ENCODE peak calls at places on chromosome 17, in five cellular contexts. N is A549, L is heart left ventricle, E is gastrocnemius medialis, K is adrenal gland. Q is an unnamed sample.

GRCh38 chr17:77373298-77374169 is 232.8 kb downstream of the SEC14L1 start:
- DNase-seq in N (no peak), L (no peak), E (no peak), K (peak; percentile 78), Q (no peak)

GRCh38 chr17:27379863-27380533 is 76.2 kb upstream of the KSR1 start:
- DNase-seq in N (no peak), L (peak; percentile 85), E (peak; percentile 24), K (peak; percentile 69), Q (no peak)

GRCh38 chr17:6303664-6304063 is 131.3 kb downstream of the AIPL1 start:
- DNase-seq in N (no peak), L (no peak), E (no peak), K (no peak), Q (no peak)

GRCh38 chr17:36989173-36989572 is 40.4 kb downstream of the AATF start:
- DNase-seq in N (no peak), L (no peak), E (no peak), K (no peak), Q (no peak)

GRCh38 chr17:47096343-47096742 is 92.8 kb downstream of the CDC27 start:
- DNase-seq in N (no peak), L (no peak), E (no peak), K (no peak), Q (no peak)

GRCh38 chr17:81437221-81437651 is 42.0 kb downstream of the BAHCC1 start:
- DNase-seq in N (no peak), L (no peak), E (no peak), K (no peak), Q (no peak)

GRCh38 chr17:17965152-17965721 is 7.0 kb downstream of the TOM1L2 start:
- DNase-seq in N (no peak), L (no peak), E (no peak), K (no peak), Q (no peak)

GRCh38 chr17:39122982-39123381 is 28.5 kb downstream of the PLXDC1 start:
- DNase-seq in N (no peak), L (no peak), E (no peak), K (no peak), Q (no peak)

GRCh38 chr17:75795820-75796607 is 11.4 kb downstream of the UNK start:
- DNase-seq in N (no peak), L (no peak), E (no peak), K (no peak), Q (no peak)

GRCh38 chr17:36890398-36891190 is 46.7 kb upstream of the LHX1 start:
- DNase-seq in N (no peak), L (no peak), E (no peak), K (no peak), Q (no peak)

GRCh38 chr17:56819431-56820145 is 14.1 kb downstream of the C17orf67 start:
- DNase-seq in N (peak; percentile 91), L (peak; percentile 37), E (peak; percentile 33), K (peak; percentile 89), Q (no peak)

GRCh38 chr17:48636177-48637018 is 10.2 kb upstream of the HOXB9 start:
- DNase-seq in N (peak; percentile 95), L (peak; percentile 53), E (no peak), K (peak; percentile 78), Q (no peak)

GRCh38 chr17:57424777-57425188 is 168.5 kb downstream of the MSI2 start:
- DNase-seq in N (no peak), L (no peak), E (no peak), K (no peak), Q (no peak)

GRCh38 chr17:50604470-50604869 is 30.2 kb upstream of the ABCC3 start:
- DNase-seq in N (no peak), L (peak; percentile 77), E (no peak), K (no peak), Q (no peak)

GRCh38 chr17:81081217-81081616 is 46.3 kb downstream of the BAIAP2 start:
- DNase-seq in N (no peak), L (no peak), E (no peak), K (no peak), Q (no peak)

GRCh38 chr17:41226051-41226450 is 397 bp upstream of the KRTAP9-2 start:
- DNase-seq in N (no peak), L (no peak), E (no peak), K (no peak), Q (no peak)

GRCh38 chr17:74842599-74843351 is 16.9 kb downstream of the GRIN2C start:
- DNase-seq in N (peak; percentile 96), L (peak; percentile 78), E (no peak), K (peak; percentile 76), Q (no peak)

GRCh38 chr17:74179576-74179975 is 23.9 kb upstream of the RPL38 start:
- DNase-seq in N (no peak), L (no peak), E (no peak), K (no peak), Q (no peak)

GRCh38 chr17:82110298-82110697 is 12.3 kb upstream of the FASN start:
- DNase-seq in N (peak; percentile 68), L (no peak), E (no peak), K (no peak), Q (no peak)

GRCh38 chr17:19284005-19284959 is 47.1 kb downstream of the EPN2 start:
- DNase-seq in N (no peak), L (no peak), E (no peak), K (no peak), Q (no peak)

GRCh38 chr17:82052638-82053059 is 951 bp downstream of the GPS1 start:
- DNase-seq in N (no peak), L (no peak), E (no peak), K (no peak), Q (no peak)

GRCh38 chr17:76442341-76443338 is 10.3 kb downstream of the UBE2O start:
- DNase-seq in N (no peak), L (no peak), E (no peak), K (no peak), Q (no peak)

GRCh38 chr17:33200587-33200986 is 92.5 kb downstream of the ASIC2 start:
- DNase-seq in N (peak; percentile 35), L (no peak), E (no peak), K (no peak), Q (no peak)

GRCh38 chr17:48646183-48647102 is 20.3 kb upstream of the HOXB9 start:
- DNase-seq in N (peak; percentile 64), L (no peak), E (no peak), K (no peak), Q (no peak)

GRCh38 chr17:80785477-80786178 is 206.0 kb upstream of the CHMP6 start:
- DNase-seq in N (no peak), L (no peak), E (peak; percentile 60), K (peak; percentile 49), Q (peak; percentile 47)

GRCh38 chr17:20706752-20707372 is 127.3 kb downstream of the CDRT15L2 start:
- DNase-seq in N (no peak), L (no peak), E (no peak), K (no peak), Q (no peak)

GRCh38 chr17:81436294-81436849 is 41.1 kb downstream of the BAHCC1 start:
- DNase-seq in N (no peak), L (peak; percentile 73), E (peak; percentile 44), K (no peak), Q (no peak)

DNA sequence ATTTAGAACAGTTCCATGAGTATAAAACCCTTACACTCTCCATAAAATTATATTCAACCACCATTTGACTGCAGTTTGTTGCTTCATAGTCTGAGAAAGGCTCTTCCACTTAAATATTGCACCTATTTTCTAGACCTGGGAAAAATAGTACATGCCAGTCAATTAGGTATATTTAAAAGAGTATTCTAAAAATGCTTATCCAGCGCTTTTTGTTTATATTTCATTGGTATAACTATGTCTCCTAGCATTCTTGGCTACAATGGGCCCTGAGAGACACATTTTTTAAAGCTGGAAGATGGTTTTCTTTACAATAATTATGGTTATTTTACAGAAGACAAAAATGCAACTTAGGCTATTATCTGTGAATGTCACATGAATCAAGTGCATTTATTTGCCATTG is 439.4 kb downstream of the KCNJ18 start:
- DNase-seq in N (no peak), L (no peak), E (no peak), K (no peak), Q (no peak)
- H3K9me3 ChIP-seq in N (no peaks in the 10 kb centered on the region), L (peaks cover 19% of the 10 kb centered on the region), E (no peaks in the 10 kb centered on the region), K (no peaks in the 10 kb centered on the region), Q (no peaks in the 10 kb centered on the region)

DNA sequence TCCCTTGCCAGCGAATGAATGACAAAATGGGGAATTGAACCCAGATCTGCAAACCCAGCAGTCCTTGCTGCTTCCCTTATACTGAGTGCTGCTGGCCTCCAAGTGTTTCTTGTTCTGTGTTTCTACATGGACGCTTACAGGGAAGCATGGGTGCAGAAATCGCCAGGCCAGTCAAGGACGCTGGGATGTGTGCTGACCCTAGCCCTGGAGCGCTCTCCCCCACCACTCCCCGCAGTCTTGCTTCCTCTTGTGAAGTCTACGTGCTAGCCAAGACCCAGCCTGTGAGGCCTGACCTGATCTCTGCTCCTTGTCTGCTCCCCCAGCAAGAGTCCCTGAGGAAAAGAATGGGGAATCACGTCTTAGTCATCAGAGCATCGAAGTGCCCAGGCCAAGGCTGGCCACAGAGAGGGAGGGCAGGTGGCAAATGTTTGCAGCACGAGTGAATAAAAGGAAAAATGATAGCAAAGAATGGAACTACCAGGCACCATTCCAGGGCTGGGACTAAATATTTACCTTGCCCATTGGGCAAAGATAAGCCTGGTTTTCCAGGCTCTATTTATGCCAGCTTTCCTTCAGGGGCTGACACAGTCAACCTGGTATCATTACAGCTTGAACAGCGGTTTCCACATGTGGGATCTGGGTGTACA is 17.4 kb downstream of the CA4 start:
- DNase-seq in N (no peak), L (no peak), E (no peak), K (peak; percentile 60), Q (no peak)
- H3K4me1 ChIP-seq in N (peaks cover 33% of the 10 kb centered on the region), L (peaks cover 57% of the 10 kb centered on the region), E (peaks cover 10% of the 10 kb centered on the region), K (no peaks in the 10 kb centered on the region), Q (no peaks in the 10 kb centered on the region)

DNA sequence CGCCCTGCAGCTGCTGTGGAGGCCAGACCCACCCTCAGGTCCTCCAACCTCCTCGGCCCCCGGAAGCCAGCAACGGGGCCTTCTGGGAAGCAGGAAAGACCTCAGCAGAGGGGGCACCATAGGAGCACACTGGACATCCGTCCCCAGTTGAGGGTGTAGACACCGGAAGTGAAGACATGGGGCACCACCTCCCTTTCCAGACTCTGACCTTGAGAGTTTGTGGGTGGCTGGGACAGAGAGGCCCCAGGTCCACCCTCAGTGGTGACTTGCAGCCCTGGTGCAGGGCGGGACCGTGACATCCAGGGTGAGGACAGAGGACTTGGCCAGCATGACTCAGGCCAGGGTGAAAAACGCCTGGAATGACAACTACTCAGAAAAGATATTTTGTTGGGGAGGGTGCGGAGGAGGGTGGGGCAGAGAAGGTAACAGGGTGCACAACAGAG is 19.9 kb downstream of the CEP295NL start:
- DNase-seq in N (peak; percentile 98), L (peak; percentile 90), E (peak; percentile 82), K (peak; percentile 91), Q (peak; percentile 55)
- TF ChIP-seq POLR2A in N (no peak), L (no peak), E (peak; percentile 10), K (no peak), Q (no peak)

GRCh38 chr17:22692066-22692800 is 999.9 kb downstream of the KCNJ18 start:
- DNase-seq in N (no peak), L (no peak), E (no peak), K (no peak), Q (no peak)

GRCh38 chr17:22692801-22693171 is 1000.5 kb downstream of the KCNJ18 start:
- DNase-seq in N (no peak), L (no peak), E (no peak), K (no peak), Q (no peak)

GRCh38 chr17:22695228-22695619 is 1002.9 kb downstream of the KCNJ18 start:
- DNase-seq in N (no peak), L (no peak), E (no peak), K (no peak), Q (no peak)

GRCh38 chr17:22694362-22695227 is 1002.3 kb downstream of the KCNJ18 start:
- DNase-seq in N (no peak), L (no peak), E (no peak), K (no peak), Q (no peak)
- H3K9me3 ChIP-seq in N (peaks cover 16% of the 10 kb centered on the region), L (peaks cover 28% of the 10 kb centered on the region), E (no peaks in the 10 kb centered on the region), K (no peaks in the 10 kb centered on the region), Q (peaks cover 49% of the 10 kb centered on the region)

GRCh38 chr17:1180958-1181768 is 1.4 kb upstream of the ABR start:
- DNase-seq in N (no peak), L (no peak), E (no peak), K (no peak), Q (no peak)
- H3K4me1 ChIP-seq in N (peaks cover 6% of the 10 kb centered on the region), L (peaks cover 88% of the 10 kb centered on the region), E (peaks cover 14% of the 10 kb centered on the region), K (peaks cover 22% of the 10 kb centered on the region), Q (peaks cover 7% of the 10 kb centered on the region)

Q was measured in breast epithelium.